ENCODE peak calls at places on chromosomes 4 and X, in ten cellular contexts. One of them, this sample, is unnamed.

GRCh38 chrX:23332101-23332887 is 2.4 kb upstream of the PTCHD1 start:
- DNase-seq in WTC11: peak
- DNase-seq in left lung: peak
- DNase-seq in uterus: peak
- DNase-seq in fibroblast of pulmonary artery: no peak
- DNase-seq in esophagus squamous epithelium: no peak
- DNase-seq in lung: no peak
- DNase-seq in fibroblast of the aortic adventitia: no peak
- DNase-seq in activated B cell treated with CpG ODN at 0.5 μM for 24 hours: no peak
- DNase-seq in glutamatergic neuron: peak
- DNase-seq in this sample: peak

GRCh38 chr4:168993724-168994510 is 16.1 kb downstream of the CBR4 start:
- DNase-seq in uterus: peak
- DNase-seq in WTC11: no peak
- DNase-seq in glutamatergic neuron: no peak
- DNase-seq in esophagus squamous epithelium: no peak
- DNase-seq in fibroblast of the aortic adventitia: peak
- DNase-seq in fibroblast of pulmonary artery: no peak
- DNase-seq in lung: no peak
- DNase-seq in left lung: no peak
- DNase-seq in activated B cell treated with CpG ODN at 0.5 μM for 24 hours: no peak
- DNase-seq in this sample: no peak

GRCh38 chr4:188423039-188423438 is 283.8 kb downstream of the TRIML1 start:
- DNase-seq in activated B cell treated with CpG ODN at 0.5 μM for 24 hours: no peak
- DNase-seq in left lung: no peak
- DNase-seq in esophagus squamous epithelium: no peak
- DNase-seq in fibroblast of the aortic adventitia: no peak
- DNase-seq in glutamatergic neuron: no peak
- DNase-seq in uterus: no peak
- DNase-seq in WTC11: no peak
- DNase-seq in fibroblast of pulmonary artery: no peak
- DNase-seq in lung: no peak
- DNase-seq in this sample: no peak

GRCh38 chrX:148562846-148563245 is 62.4 kb downstream of the AFF2 start:
- DNase-seq in esophagus squamous epithelium: no peak
- DNase-seq in uterus: no peak
- DNase-seq in glutamatergic neuron: no peak
- DNase-seq in fibroblast of pulmonary artery: no peak
- DNase-seq in fibroblast of the aortic adventitia: no peak
- DNase-seq in activated B cell treated with CpG ODN at 0.5 μM for 24 hours: no peak
- DNase-seq in lung: no peak
- DNase-seq in left lung: no peak
- DNase-seq in WTC11: no peak
- DNase-seq in this sample: no peak

GRCh38 chr4:98779021-98779420 is 120.6 kb upstream of the TSPAN5 start:
- DNase-seq in WTC11: no peak
- DNase-seq in esophagus squamous epithelium: no peak
- DNase-seq in uterus: no peak
- DNase-seq in lung: no peak
- DNase-seq in left lung: no peak
- DNase-seq in glutamatergic neuron: no peak
- DNase-seq in fibroblast of the aortic adventitia: no peak
- DNase-seq in activated B cell treated with CpG ODN at 0.5 μM for 24 hours: no peak
- DNase-seq in fibroblast of pulmonary artery: no peak
- DNase-seq in this sample: no peak

GRCh38 chr4:31370866-31371465 is 650.8 kb downstream of the PCDH7 start:
- DNase-seq in glutamatergic neuron: no peak
- DNase-seq in esophagus squamous epithelium: no peak
- DNase-seq in fibroblast of the aortic adventitia: peak
- DNase-seq in left lung: no peak
- DNase-seq in lung: no peak
- DNase-seq in fibroblast of pulmonary artery: peak
- DNase-seq in activated B cell treated with CpG ODN at 0.5 μM for 24 hours: no peak
- DNase-seq in uterus: no peak
- DNase-seq in WTC11: no peak
- DNase-seq in this sample: no peak

GRCh38 chr4:170420255-170420693 is 330.5 kb upstream of the AADAT start:
- DNase-seq in WTC11: no peak
- DNase-seq in uterus: no peak
- DNase-seq in fibroblast of pulmonary artery: no peak
- DNase-seq in activated B cell treated with CpG ODN at 0.5 μM for 24 hours: no peak
- DNase-seq in left lung: no peak
- DNase-seq in lung: no peak
- DNase-seq in glutamatergic neuron: no peak
- DNase-seq in fibroblast of the aortic adventitia: no peak
- DNase-seq in esophagus squamous epithelium: no peak
- DNase-seq in this sample: no peak

GRCh38 chrX:6226646-6227444 is 1.8 kb downstream of the NLGN4X start:
- DNase-seq in esophagus squamous epithelium: no peak
- DNase-seq in fibroblast of the aortic adventitia: no peak
- DNase-seq in activated B cell treated with CpG ODN at 0.5 μM for 24 hours: no peak
- DNase-seq in uterus: no peak
- DNase-seq in glutamatergic neuron: peak
- DNase-seq in left lung: peak
- DNase-seq in fibroblast of pulmonary artery: no peak
- DNase-seq in WTC11: peak
- DNase-seq in lung: no peak
- DNase-seq in this sample: no peak

GRCh38 chr4:184262901-184263300 is 45.2 kb upstream of the ENPP6 start:
- DNase-seq in fibroblast of pulmonary artery: peak
- DNase-seq in left lung: no peak
- DNase-seq in activated B cell treated with CpG ODN at 0.5 μM for 24 hours: no peak
- DNase-seq in fibroblast of the aortic adventitia: peak
- DNase-seq in glutamatergic neuron: no peak
- DNase-seq in lung: no peak
- DNase-seq in uterus: no peak
- DNase-seq in esophagus squamous epithelium: no peak
- DNase-seq in WTC11: no peak
- DNase-seq in this sample: peak

GRCh38 chr4:142516686-142517145 is 329.4 kb downstream of the INPP4B start:
- DNase-seq in fibroblast of the aortic adventitia: peak
- DNase-seq in glutamatergic neuron: no peak
- DNase-seq in activated B cell treated with CpG ODN at 0.5 μM for 24 hours: no peak
- DNase-seq in left lung: no peak
- DNase-seq in lung: no peak
- DNase-seq in WTC11: no peak
- DNase-seq in fibroblast of pulmonary artery: peak
- DNase-seq in uterus: no peak
- DNase-seq in esophagus squamous epithelium: no peak
- DNase-seq in this sample: no peak

GRCh38 chrX:63475200-63475599 is 124.1 kb upstream of the SPIN4 start:
- DNase-seq in esophagus squamous epithelium: no peak
- DNase-seq in glutamatergic neuron: no peak
- DNase-seq in fibroblast of pulmonary artery: peak
- DNase-seq in activated B cell treated with CpG ODN at 0.5 μM for 24 hours: no peak
- DNase-seq in lung: no peak
- DNase-seq in left lung: no peak
- DNase-seq in WTC11: no peak
- DNase-seq in fibroblast of the aortic adventitia: no peak
- DNase-seq in uterus: no peak
- DNase-seq in this sample: no peak

GRCh38 chrX:26927419-26927818 is 535.7 kb downstream of the PPP4R3C start:
- DNase-seq in fibroblast of the aortic adventitia: no peak
- DNase-seq in left lung: no peak
- DNase-seq in glutamatergic neuron: no peak
- DNase-seq in WTC11: no peak
- DNase-seq in esophagus squamous epithelium: no peak
- DNase-seq in uterus: no peak
- DNase-seq in activated B cell treated with CpG ODN at 0.5 μM for 24 hours: no peak
- DNase-seq in lung: no peak
- DNase-seq in fibroblast of pulmonary artery: no peak
- DNase-seq in this sample: no peak
- TF ChIP-seq CTCF in fibroblast of the aortic adventitia: no peak
- TF ChIP-seq CTCF in left lung: no peak
- TF ChIP-seq CTCF in glutamatergic neuron: no peak
- TF ChIP-seq CTCF in WTC11: no peak
- TF ChIP-seq CTCF in esophagus squamous epithelium: no peak
- TF ChIP-seq CTCF in uterus: no peak
- TF ChIP-seq CTCF in activated B cell treated with CpG ODN at 0.5 μM for 24 hours: no peak
- TF ChIP-seq CTCF in lung: no peak
- TF ChIP-seq CTCF in fibroblast of pulmonary artery: no peak
- TF ChIP-seq CTCF in this sample: no peak

GRCh38 chrX:111652719-111653118 is 28.3 kb upstream of the ALG13 start:
- DNase-seq in lung: no peak
- DNase-seq in activated B cell treated with CpG ODN at 0.5 μM for 24 hours: no peak
- DNase-seq in fibroblast of the aortic adventitia: peak
- DNase-seq in glutamatergic neuron: no peak
- DNase-seq in esophagus squamous epithelium: no peak
- DNase-seq in WTC11: no peak
- DNase-seq in fibroblast of pulmonary artery: peak
- DNase-seq in uterus: no peak
- DNase-seq in left lung: no peak
- DNase-seq in this sample: no peak
- TF ChIP-seq CTCF in lung: no peak
- TF ChIP-seq CTCF in activated B cell treated with CpG ODN at 0.5 μM for 24 hours: no peak
- TF ChIP-seq CTCF in fibroblast of the aortic adventitia: peak
- TF ChIP-seq CTCF in glutamatergic neuron: no peak
- TF ChIP-seq CTCF in esophagus squamous epithelium: no peak
- TF ChIP-seq CTCF in WTC11: no peak
- TF ChIP-seq CTCF in fibroblast of pulmonary artery: no peak
- TF ChIP-seq CTCF in uterus: no peak
- TF ChIP-seq CTCF in left lung: no peak
- TF ChIP-seq CTCF in this sample: no peak

DNA sequence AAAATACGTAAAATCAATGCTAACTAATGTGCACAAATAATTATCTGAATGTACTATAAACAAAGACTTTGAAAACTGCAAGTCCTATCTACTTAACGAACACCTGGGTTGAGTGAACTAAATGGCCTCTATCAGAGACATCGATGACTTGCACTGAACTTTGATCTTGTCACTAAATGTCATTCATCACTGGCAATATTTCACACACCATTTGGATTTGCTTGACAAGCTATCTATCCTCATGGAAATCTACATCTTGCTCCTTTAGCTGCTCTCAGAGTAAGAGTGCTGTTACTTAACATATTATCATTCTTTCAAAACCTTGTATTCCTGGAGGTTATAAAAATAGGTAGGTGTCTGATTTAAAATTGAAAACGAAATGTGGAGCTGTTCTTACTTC is 289.3 kb downstream of the TLL1 start:
- DNase-seq in uterus: no peak
- DNase-seq in left lung: no peak
- DNase-seq in fibroblast of the aortic adventitia: no peak
- DNase-seq in activated B cell treated with CpG ODN at 0.5 μM for 24 hours: no peak
- DNase-seq in fibroblast of pulmonary artery: no peak
- DNase-seq in lung: no peak
- DNase-seq in glutamatergic neuron: no peak
- DNase-seq in esophagus squamous epithelium: no peak
- DNase-seq in WTC11: no peak
- DNase-seq in this sample: no peak
- TF ChIP-seq CTCF in uterus: no peak
- TF ChIP-seq CTCF in left lung: no peak
- TF ChIP-seq CTCF in fibroblast of the aortic adventitia: no peak
- TF ChIP-seq CTCF in activated B cell treated with CpG ODN at 0.5 μM for 24 hours: no peak
- TF ChIP-seq CTCF in fibroblast of pulmonary artery: no peak
- TF ChIP-seq CTCF in lung: no peak
- TF ChIP-seq CTCF in glutamatergic neuron: no peak
- TF ChIP-seq CTCF in esophagus squamous epithelium: no peak
- TF ChIP-seq CTCF in WTC11: no peak
- TF ChIP-seq CTCF in this sample: no peak

DNA sequence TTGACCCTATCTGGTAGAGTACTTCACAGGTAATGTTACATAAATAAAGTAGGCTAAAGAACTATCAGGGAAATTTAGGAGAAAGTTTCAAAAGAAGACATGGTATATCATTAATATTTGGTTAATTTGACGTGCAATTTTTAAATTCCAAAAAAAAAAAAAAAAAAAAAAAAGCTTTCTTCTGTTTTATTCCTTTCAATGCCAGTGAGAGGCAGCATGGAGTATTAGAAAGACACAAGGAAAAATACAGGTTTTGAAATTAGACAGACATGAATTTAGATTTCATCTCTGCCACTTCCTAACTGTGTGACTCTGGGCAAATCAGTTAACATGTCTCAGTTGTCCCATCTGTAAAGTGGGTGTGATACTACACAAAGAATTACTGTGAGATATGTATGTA is 132.6 kb downstream of the GPC3 start:
- DNase-seq in activated B cell treated with CpG ODN at 0.5 μM for 24 hours: no peak
- DNase-seq in esophagus squamous epithelium: no peak
- DNase-seq in uterus: no peak
- DNase-seq in fibroblast of pulmonary artery: no peak
- DNase-seq in left lung: no peak
- DNase-seq in glutamatergic neuron: no peak
- DNase-seq in WTC11: no peak
- DNase-seq in fibroblast of the aortic adventitia: no peak
- DNase-seq in lung: no peak
- DNase-seq in this sample: no peak
- TF ChIP-seq CTCF in activated B cell treated with CpG ODN at 0.5 μM for 24 hours: no peak
- TF ChIP-seq CTCF in esophagus squamous epithelium: no peak
- TF ChIP-seq CTCF in uterus: no peak
- TF ChIP-seq CTCF in fibroblast of pulmonary artery: no peak
- TF ChIP-seq CTCF in left lung: no peak
- TF ChIP-seq CTCF in glutamatergic neuron: no peak
- TF ChIP-seq CTCF in WTC11: no peak
- TF ChIP-seq CTCF in fibroblast of the aortic adventitia: no peak
- TF ChIP-seq CTCF in lung: no peak
- TF ChIP-seq CTCF in this sample: no peak

GRCh38 chrX:5113128-5113527 is 1115.5 kb downstream of the NLGN4X start:
- DNase-seq in lung: no peak
- DNase-seq in left lung: no peak
- DNase-seq in fibroblast of pulmonary artery: peak
- DNase-seq in glutamatergic neuron: no peak
- DNase-seq in uterus: no peak
- DNase-seq in esophagus squamous epithelium: no peak
- DNase-seq in activated B cell treated with CpG ODN at 0.5 μM for 24 hours: no peak
- DNase-seq in WTC11: no peak
- DNase-seq in fibroblast of the aortic adventitia: no peak
- DNase-seq in this sample: no peak
- TF ChIP-seq CTCF in lung: no peak
- TF ChIP-seq CTCF in left lung: no peak
- TF ChIP-seq CTCF in fibroblast of pulmonary artery: no peak
- TF ChIP-seq CTCF in glutamatergic neuron: no peak
- TF ChIP-seq CTCF in uterus: no peak
- TF ChIP-seq CTCF in esophagus squamous epithelium: peak
- TF ChIP-seq CTCF in activated B cell treated with CpG ODN at 0.5 μM for 24 hours: no peak
- TF ChIP-seq CTCF in WTC11: no peak
- TF ChIP-seq CTCF in fibroblast of the aortic adventitia: no peak
- TF ChIP-seq CTCF in this sample: no peak

This sample was measured in activated CD8-positive, alpha-beta T cell treated with anti-CD3 and anti-CD28 coated beads for 36 hours.